ENCODE peak calls at places on chromosomes 11 and 22, in nine cellular contexts. C, W, I, K, T, P, D, S and O are unnamed samples.

GRCh38 chr11:17877886-17878285 is 135.0 kb downstream of the SERGEF start:
- DNase-seq in K (no peak), C (no peak), T (no peak), D (no peak), I (no peak), P (no peak), S (no peak), W (no peak), O (no peak)

GRCh38 chr11:97937501-97937900 is 1083.2 kb upstream of the CNTN5 start:
- DNase-seq in T (no peak), C (no peak), S (peak; percentile 33), K (no peak), P (no peak), W (no peak), D (no peak), I (no peak), O (no peak)

GRCh38 chr22:44311855-44312170 is 938 bp downstream of the SHISAL1 start:
- DNase-seq in T (peak; percentile 67), S (no peak), C (no peak), P (no peak), D (no peak), I (no peak), W (no peak), K (no peak), O (no peak)

GRCh38 chr11:35571703-35572102 is 46.3 kb upstream of the PAMR1 start:
- DNase-seq in W (no peak), I (no peak), K (no peak), P (no peak), T (no peak), S (no peak), D (no peak), C (no peak), O (no peak)

GRCh38 chr11:113365895-113366294 is 21.7 kb upstream of the ANKK1 start:
- DNase-seq in T (no peak), W (no peak), C (no peak), D (peak; percentile 51), K (no peak), P (no peak), I (no peak), S (no peak), O (no peak)

GRCh38 chr11:115566185-115566765 is 62.1 kb upstream of the CADM1 start:
- DNase-seq in P (no peak), D (no peak), C (no peak), S (no peak), I (no peak), W (no peak), T (no peak), K (no peak), O (no peak)

GRCh38 chr22:50016988-50017700 is 4.6 kb upstream of the IL17REL start:
- DNase-seq in I (peak; percentile 5), P (no peak), D (no peak), C (no peak), W (no peak), T (peak; percentile 12), S (no peak), K (no peak), O (no peak)

GRCh38 chr11:60164550-60165075 is 18.3 kb downstream of the MS4A6A start:
- DNase-seq in D (no peak), P (no peak), T (no peak), S (no peak), W (no peak), C (no peak), K (no peak), I (no peak), O (no peak)

GRCh38 chr11:104858882-104859735 is 39.2 kb downstream of the CASP12 start:
- DNase-seq in S (no peak), I (no peak), C (no peak), K (no peak), T (no peak), D (no peak), P (no peak), W (no peak), O (peak; percentile 69)

GRCh38 chr11:1349074-1349931 is 39.9 kb upstream of the TOLLIP start:
- DNase-seq in D (no peak), C (no peak), I (no peak), T (no peak), P (no peak), K (no peak), W (no peak), S (no peak), O (peak; percentile 84)

GRCh38 chr22:30015229-30015797 is 65.0 kb upstream of the HORMAD2 start:
- DNase-seq in P (no peak), T (no peak), D (no peak), W (no peak), C (no peak), S (no peak), K (no peak), I (no peak), O (no peak)

GRCh38 chr11:69499946-69500284 is 18.5 kb downstream of the LINC01488 start:
- DNase-seq in I (no peak), C (no peak), S (no peak), K (no peak), D (no peak), P (no peak), T (no peak), W (no peak), O (no peak)

GRCh38 chr11:119483881-119484371 is 61.0 kb upstream of the THY1 start:
- DNase-seq in S (peak; percentile 7), C (peak; percentile 3), K (no peak), P (peak; percentile 30), T (peak; percentile 5), D (no peak), I (no peak), W (no peak), O (no peak)

GRCh38 chr11:59611570-59612565 is 3.7 kb downstream of the OSBP start:
- DNase-seq in C (no peak), T (no peak), D (no peak), S (no peak), W (no peak), P (peak; percentile 84), K (no peak), I (peak; percentile 79), O (no peak)

GRCh38 chr22:36783743-36784142 is 7.8 kb upstream of the IFT27 start:
- DNase-seq in I (no peak), P (no peak), K (no peak), D (no peak), W (no peak), T (no peak), C (no peak), S (no peak), O (no peak)
- TF ChIP-seq POLR2A in I (no peak), P (no peak), K (no peak), D (no peak), W (no peak), T (no peak), C (no peak), S (no peak), O (no peak)

GRCh38 chr22:42296883-42297282 is 26.4 kb upstream of the TCF20 start:
- DNase-seq in W (no peak), S (no peak), T (no peak), C (no peak), P (no peak), D (no peak), I (no peak), K (no peak), O (no peak)

GRCh38 chr22:42294034-42294985 is 23.9 kb upstream of the TCF20 start:
- DNase-seq in W (no peak), T (no peak), P (peak; percentile 65), I (peak; percentile 64), K (peak; percentile 55), D (peak; percentile 65), S (peak; percentile 56), C (peak; percentile 58), O (no peak)

GRCh38 chr22:42298746-42299145 is 28.3 kb upstream of the TCF20 start:
- DNase-seq in I (no peak), D (no peak), T (no peak), K (no peak), S (no peak), P (no peak), C (no peak), W (no peak), O (no peak)

GRCh38 chr22:42297778-42298177 is 27.3 kb upstream of the TCF20 start:
- DNase-seq in I (no peak), C (no peak), S (no peak), D (no peak), P (no peak), W (no peak), T (no peak), K (no peak), O (no peak)

DNA sequence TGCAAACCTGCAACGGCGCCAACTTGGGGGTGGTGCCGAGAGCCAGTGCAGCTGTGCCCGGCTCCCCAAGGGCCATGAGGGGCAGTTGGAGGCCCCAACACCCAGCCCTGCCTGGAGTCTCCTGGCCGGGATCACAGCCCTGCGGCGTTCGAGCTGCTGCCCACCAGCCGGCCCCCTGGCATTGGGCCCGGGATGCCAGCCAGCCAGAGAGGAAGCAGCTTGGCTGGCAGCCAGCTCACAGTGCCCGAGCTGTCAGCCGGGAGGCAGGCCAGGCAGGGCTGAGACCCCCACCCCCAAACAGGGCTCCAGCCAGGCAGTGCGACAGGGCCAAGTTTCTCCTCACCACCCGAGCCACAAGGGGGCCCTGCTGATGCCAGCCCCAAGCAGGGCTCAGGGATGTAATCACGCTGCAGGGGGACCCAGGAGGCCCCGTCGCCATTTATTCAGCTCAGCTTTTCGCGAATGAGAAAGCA is 26.0 kb upstream of the TCF20 start:
- DNase-seq in K (peak; percentile 58), T (no peak), S (no peak), D (peak; percentile 90), C (peak; percentile 36), I (peak; percentile 67), P (no peak), W (no peak), O (no peak)
- TF ChIP-seq CTCF in K (no peak), T (no peak), S (peak; percentile 16), D (no peak), C (no peak), I (no peak), P (no peak), W (no peak), O (no peak)

GRCh38 chr11:64341851-64342791 is 2.1 kb downstream of the CCDC88B start:
- DNase-seq in T (peak; percentile 80), K (peak; percentile 86), D (peak; percentile 91), P (peak; percentile 94), C (peak; percentile 90), W (peak; percentile 91), I (peak; percentile 96), S (peak; percentile 94), O (peak; percentile 97)
- H3K4me3 ChIP-seq in T (no peak overlapping the region), K (no peak overlapping the region), D (no peak overlapping the region), P (peak overlapping the region; percentile 9), C (peak overlapping the region; percentile 39), W (peak overlapping the region; percentile 38), I (no peak overlapping the region), S (no peak overlapping the region), O (no peak overlapping the region)

DNA sequence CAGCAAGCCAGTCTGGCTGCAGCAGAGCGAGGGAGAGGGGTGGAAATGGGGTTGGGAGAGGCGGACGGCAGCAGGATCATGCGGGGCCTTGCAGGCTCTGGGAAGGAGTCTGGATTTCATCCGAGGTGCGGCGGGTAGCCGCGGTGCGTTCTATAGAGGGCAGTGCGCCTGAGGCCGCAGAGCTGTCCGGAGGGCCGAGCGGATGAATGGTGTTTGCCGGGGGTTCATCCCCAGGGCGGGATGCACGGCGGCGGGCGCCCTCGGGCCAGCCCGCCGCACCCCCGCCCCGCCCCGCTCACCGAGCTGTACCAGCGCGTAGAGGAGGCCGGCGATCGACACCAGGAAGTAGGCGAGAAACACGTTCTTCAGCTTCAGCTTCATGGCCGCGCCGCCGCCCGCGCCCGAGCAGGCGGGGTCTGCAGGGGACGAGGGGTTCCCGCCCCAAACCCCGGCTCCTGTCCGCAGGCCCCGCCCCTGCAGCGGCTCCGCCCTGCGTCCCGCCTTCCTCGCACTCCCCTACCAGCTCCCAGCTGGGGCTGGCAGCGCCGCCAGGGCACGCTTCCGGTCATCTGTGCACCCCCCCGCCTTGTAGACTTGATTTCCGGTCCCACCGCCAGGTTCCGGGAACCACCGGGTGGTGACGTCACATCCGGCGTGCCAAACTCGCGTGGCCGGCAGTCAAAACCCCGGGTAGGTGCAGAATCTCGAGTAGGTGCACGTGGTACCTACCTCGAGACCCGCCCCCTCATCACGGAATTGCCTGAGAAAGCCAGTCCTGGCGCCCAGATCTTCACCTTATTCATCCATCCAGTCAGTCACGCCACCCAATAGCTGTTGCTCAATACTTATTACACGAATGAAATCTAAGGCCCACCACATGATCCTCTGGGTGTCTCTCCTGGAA is at the start of gene B3GAT3:
- DNase-seq in I (peak; percentile 99), T (peak; percentile 98), D (peak; percentile 100), S (peak; percentile 99), K (peak; percentile 96), P (peak; percentile 99), W (peak; percentile 99), C (peak; percentile 99), O (peak; percentile 97)
- TF ChIP-seq POLR2A in I (peak; percentile 58), T (peak; percentile 79), D (no peak), S (peak; percentile 65), K (no peak), P (peak; percentile 91), W (peak; percentile 80), C (peak; percentile 62), O (no peak)